ENCODE peak calls at places on chromosomes 16 and 17, in eight cellular contexts. F is sigmoid colon, Z is Peyer's patch, Y is BE2C, P is A549, O is body of pancreas, V is Panc1, J is heart left ventricle. L is an unnamed sample.

GRCh38 chr16:86775401-86775985 is 197.1 kb downstream of the FOXL1 start:
- DNase-seq in F (peak; percentile 47), Z (no peak), Y (no peak), P (no peak), O (no peak), V (no peak), J (no peak), L (no peak)

GRCh38 chr17:63425478-63425877 is 20.6 kb downstream of the CYB561 start:
- DNase-seq in F (peak; percentile 88), Z (peak; percentile 71), Y (peak; percentile 93), P (peak; percentile 83), O (peak; percentile 79), V (no peak), J (peak; percentile 83), L (peak; percentile 89)

GRCh38 chr17:32323784-32324590 is 18.0 kb downstream of the C17orf75 start:
- DNase-seq in F (no peak), Z (no peak), Y (no peak), P (no peak), O (peak; percentile 56), V (no peak), J (no peak), L (no peak)

GRCh38 chr16:28873543-28874201 is 4.6 kb upstream of the ATP2A1 start:
- DNase-seq in F (no peak), Z (peak; percentile 35), Y (peak; percentile 48), P (no peak), O (no peak), V (no peak), J (no peak), L (no peak)

GRCh38 chr17:79065105-79065670 is 9.4 kb upstream of the ENGASE start:
- DNase-seq in F (peak; percentile 63), Z (no peak), Y (peak; percentile 67), P (peak; percentile 73), O (no peak), V (no peak), J (no peak), L (peak; percentile 55)

GRCh38 chr17:17256316-17256715 is 19.3 kb upstream of the FLCN start:
- DNase-seq in F (no peak), Z (no peak), Y (no peak), P (no peak), O (no peak), V (no peak), J (no peak), L (no peak)

GRCh38 chr17:59435238-59435637 is 103.8 kb downstream of the YPEL2 start:
- DNase-seq in F (no peak), Z (no peak), Y (no peak), P (no peak), O (no peak), V (no peak), J (no peak), L (no peak)

GRCh38 chr17:64343833-64344637 is 46.6 kb downstream of the PECAM1 start:
- DNase-seq in F (peak; percentile 79), Z (peak; percentile 19), Y (peak; percentile 25), P (peak; percentile 64), O (peak; percentile 57), V (no peak), J (peak; percentile 85), L (peak; percentile 47)

GRCh38 chr17:2792541-2793169 is 3.6 kb upstream of the RAP1GAP2 start:
- DNase-seq in F (no peak), Z (peak; percentile 23), Y (no peak), P (no peak), O (no peak), V (no peak), J (no peak), L (no peak)

GRCh38 chr16:25135239-25135878 is 23.8 kb downstream of the LCMT1 start:
- DNase-seq in F (no peak), Z (no peak), Y (no peak), P (peak; percentile 64), O (no peak), V (no peak), J (no peak), L (no peak)

GRCh38 chr17:6913608-6914443 is 82.0 kb upstream of the ALOX12 start:
- DNase-seq in F (peak; percentile 79), Z (peak; percentile 79), Y (peak; percentile 74), P (peak; percentile 57), O (peak; percentile 46), V (peak; percentile 35), J (peak; percentile 75), L (peak; percentile 85)

GRCh38 chr17:44197980-44198720 is 1.5 kb downstream of the ATXN7L3 start:
- DNase-seq in F (no peak), Z (peak; percentile 54), Y (no peak), P (peak; percentile 77), O (no peak), V (no peak), J (no peak), L (peak; percentile 62)

DNA sequence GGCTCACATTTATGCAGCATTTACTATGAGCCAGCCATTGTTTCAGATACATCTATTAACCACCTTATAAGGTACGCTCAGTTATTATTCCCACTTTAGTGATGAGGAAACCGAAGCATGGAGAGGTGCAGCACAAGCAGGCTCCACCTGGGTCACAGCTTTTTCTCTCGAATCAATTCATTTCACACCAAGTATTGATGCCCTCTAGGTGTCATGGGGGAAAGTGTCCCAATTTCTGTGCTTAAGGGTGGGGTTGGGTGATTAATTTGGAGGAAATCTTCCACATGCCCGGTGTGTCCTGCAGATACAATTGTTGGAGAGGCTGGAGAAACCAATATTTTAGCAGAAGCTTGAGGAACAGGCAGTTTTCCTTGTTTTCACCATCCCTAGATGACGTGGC is 62.7 kb upstream of the DNAJA2 start:
- DNase-seq in F (no peak), Z (no peak), Y (no peak), P (no peak), O (no peak), V (no peak), J (no peak), L (no peak)
- TF ChIP-seq CTCF in F (no peak), Z (no peak), Y (peak; percentile 8), P (no peak), O (no peak), V (no peak), J (no peak), L (no peak)

DNA sequence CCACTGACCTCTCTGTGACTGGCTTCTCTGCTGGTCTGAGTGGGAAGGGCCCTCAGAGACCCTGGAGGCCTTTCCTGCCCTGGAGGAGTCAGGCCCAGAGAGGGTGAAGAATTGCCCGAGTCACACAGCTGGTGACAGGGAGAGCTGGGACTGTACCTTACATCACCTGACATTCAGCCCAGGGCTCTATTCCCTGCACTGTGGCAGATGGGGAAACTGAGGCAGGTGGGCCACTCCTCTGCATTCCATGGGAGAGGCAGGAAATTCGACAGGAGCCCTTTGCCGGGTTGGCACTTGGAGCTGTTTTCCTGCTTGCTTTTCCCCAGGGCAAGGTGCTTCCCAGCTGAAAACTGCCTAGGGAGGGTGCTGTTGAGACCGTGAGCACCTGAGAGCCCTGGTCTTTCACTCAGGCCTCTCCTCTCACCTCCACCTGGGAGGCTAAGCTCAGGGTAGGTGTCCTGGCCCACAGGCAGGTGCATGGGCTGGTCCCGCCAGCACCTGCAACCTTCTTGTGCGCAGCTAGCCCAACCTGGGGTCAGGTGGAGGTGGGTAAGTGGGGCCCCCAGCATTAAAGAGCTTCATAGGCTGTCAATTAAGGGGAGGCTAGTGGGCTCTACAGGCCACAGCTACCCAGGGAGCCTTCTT is 8.5 kb downstream of the ADCY7 start:
- DNase-seq in F (no peak), Z (no peak), Y (peak; percentile 4), P (no peak), O (no peak), V (no peak), J (no peak), L (no peak)
- H3K4me1 ChIP-seq in F (no peaks in the 10 kb centered on the region), Z (no peaks in the 10 kb centered on the region), Y (no peaks in the 10 kb centered on the region), P (no peaks in the 10 kb centered on the region), O (no peaks in the 10 kb centered on the region), V (no peaks in the 10 kb centered on the region), J (peaks cover 6% of the 10 kb centered on the region), L (no peaks in the 10 kb centered on the region)

DNA sequence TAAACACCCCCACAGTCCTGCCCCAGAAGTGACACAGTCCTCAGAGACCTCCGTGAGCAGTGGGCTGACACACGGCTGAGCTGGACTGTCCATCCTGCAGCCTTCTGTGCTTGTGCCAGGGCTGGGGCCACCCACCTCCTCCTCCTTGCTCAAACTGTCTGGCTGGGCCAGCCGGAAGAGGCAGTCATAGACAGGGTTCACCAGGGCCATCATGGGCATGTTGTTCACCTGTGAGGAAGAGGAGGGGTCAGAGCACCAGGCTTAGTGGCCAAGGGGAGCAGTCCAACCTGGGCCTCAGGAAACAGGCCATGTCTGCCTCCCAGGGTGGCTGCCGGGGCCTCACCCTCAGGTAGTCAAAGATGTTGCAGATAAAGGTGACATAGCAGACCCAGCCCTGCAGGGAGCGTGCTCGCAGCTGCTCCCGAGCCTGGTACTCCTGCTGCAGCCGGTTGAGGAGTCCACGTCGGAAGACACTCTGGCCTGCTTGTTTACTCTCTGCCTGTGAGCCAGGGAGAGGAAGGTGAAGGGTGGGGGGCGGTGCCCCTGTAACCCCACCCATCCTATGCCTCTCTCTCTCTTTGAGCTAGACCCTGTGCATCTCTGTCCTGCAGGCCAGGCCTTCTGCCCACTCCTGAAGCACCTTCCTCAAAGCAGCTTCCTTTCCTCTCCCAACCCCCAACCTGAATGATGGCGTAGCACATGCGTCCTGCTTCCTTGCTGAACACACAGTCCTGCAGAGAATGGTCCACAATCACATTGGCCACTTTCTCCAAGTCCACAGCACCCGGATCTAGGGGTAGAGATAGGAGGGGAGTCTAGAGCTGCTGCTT is 3.4 kb downstream of the MIF4GD start:
- DNase-seq in F (no peak), Z (no peak), Y (peak; percentile 54), P (peak; percentile 68), O (no peak), V (no peak), J (no peak), L (no peak)
- TF ChIP-seq CTCF in F (no peak), Z (no peak), Y (peak; percentile 49), P (peak; percentile 7), O (no peak), V (no peak), J (no peak), L (no peak)

GRCh38 chr16:68338326-68339119 is 27.7 kb downstream of the PRMT7 start:
- DNase-seq in F (no peak), Z (no peak), Y (no peak), P (no peak), O (no peak), V (no peak), J (no peak), L (no peak)

GRCh38 chr16:68332411-68333121 is 21.7 kb downstream of the PRMT7 start:
- DNase-seq in F (no peak), Z (no peak), Y (no peak), P (no peak), O (no peak), V (no peak), J (peak; percentile 67), L (no peak)

GRCh38 chr16:68339214-68339613 is 28.4 kb downstream of the PRMT7 start:
- DNase-seq in F (no peak), Z (no peak), Y (no peak), P (no peak), O (no peak), V (no peak), J (no peak), L (no peak)

GRCh38 chr16:68331879-68332410 is 21.1 kb downstream of the PRMT7 start:
- DNase-seq in F (no peak), Z (no peak), Y (no peak), P (no peak), O (no peak), V (no peak), J (no peak), L (no peak)

GRCh38 chr16:68335175-68335574 is 24.4 kb downstream of the PRMT7 start:
- DNase-seq in F (no peak), Z (no peak), Y (no peak), P (no peak), O (no peak), V (no peak), J (no peak), L (no peak)
- H3K4me1 ChIP-seq in F (peaks cover 8% of the 10 kb centered on the region), Z (no peaks in the 10 kb centered on the region), Y (peaks cover 6% of the 10 kb centered on the region), P (no peaks in the 10 kb centered on the region), O (no peaks in the 10 kb centered on the region), V (no peaks in the 10 kb centered on the region), J (peaks cover 16% of the 10 kb centered on the region), L (no peaks in the 10 kb centered on the region)

L was measured in testis.